ENCODE peak calls at places on chromosomes 7 and 10, in seven cellular contexts. R, F, Q, T, J, Y and E are unnamed samples.

GRCh38 chr7:16647435-16647960 is 1.5 kb downstream of the BZW2 start:
- DNase-seq in R (no peak), F (no peak), Q (no peak), Y (no peak), T (no peak), J (no peak), E (no peak)

GRCh38 chr10:13684252-13684791 is 97.6 kb downstream of the PRPF18 start:
- DNase-seq in Y (no peak), J (no peak), R (no peak), F (no peak), Q (no peak), T (peak; percentile 98), E (peak; percentile 29)

GRCh38 chr10:21424511-21424910 is 101.0 kb downstream of the SKIDA1 start:
- DNase-seq in J (no peak), T (no peak), Q (no peak), Y (no peak), F (no peak), R (no peak), E (no peak)

GRCh38 chr7:63925626-63926460 is 72.8 kb upstream of the ZNF722 start:
- DNase-seq in F (no peak), J (no peak), R (peak; percentile 93), Q (peak; percentile 4), T (peak; percentile 12), Y (peak; percentile 83), E (peak; percentile 98)

GRCh38 chr7:143372070-143372469 is 9.1 kb upstream of the ZYX start:
- DNase-seq in Q (no peak), J (peak; percentile 57), T (peak; percentile 64), R (peak; percentile 67), F (no peak), Y (peak; percentile 39), E (peak; percentile 81)

GRCh38 chr7:70165477-70166170 is 567.3 kb downstream of the AUTS2 start:
- DNase-seq in J (no peak), Q (no peak), F (no peak), R (no peak), Y (no peak), T (no peak), E (no peak)

GRCh38 chr10:48224979-48225560 is 49.4 kb downstream of the FRMPD2 start:
- DNase-seq in Q (no peak), Y (no peak), F (no peak), R (no peak), J (no peak), T (peak; percentile 12), E (peak; percentile 38)

GRCh38 chr10:15169555-15170407 is 1.3 kb upstream of the NMT2 start:
- DNase-seq in Y (peak; percentile 38), Q (no peak), T (peak; percentile 47), F (no peak), J (no peak), R (peak; percentile 57), E (peak; percentile 17)

GRCh38 chr10:3961082-3961481 is 176.1 kb upstream of the KLF6 start:
- DNase-seq in J (no peak), Y (no peak), Q (no peak), F (no peak), T (no peak), R (no peak), E (no peak)

GRCh38 chr10:30840386-30841074 is 191.1 kb downstream of the ZNF438 start:
- DNase-seq in T (no peak), Q (no peak), R (no peak), J (no peak), F (no peak), Y (no peak), E (no peak)